ENCODE peak calls at places on chromosomes 12 and 14, in six cellular contexts. X, T, A, U, M and Y are unnamed samples.

GRCh38 chr14:29637406-29637805 is 290.2 kb downstream of the PRKD1 start:
- DNase-seq in A (peak), U (no peak), T (peak), X (no peak), M (peak), Y (peak)

GRCh38 chr14:92747701-92748258 is 647 bp downstream of the LGMN start:
- DNase-seq in X (no peak), M (no peak), A (no peak), T (no peak), U (no peak), Y (no peak)

GRCh38 chr14:23123419-23123818 is 4.4 kb upstream of the CEBPE start:
- DNase-seq in X (no peak), M (peak), U (no peak), A (no peak), T (peak), Y (no peak)

GRCh38 chr14:68576496-68577244 is 216.2 kb downstream of the ZFP36L1 start:
- DNase-seq in A (peak), X (no peak), T (no peak), U (peak), M (peak), Y (peak)

GRCh38 chr12:105538880-105539279 is 208.4 kb downstream of the C12orf75 start:
- DNase-seq in X (no peak), U (no peak), A (peak), M (peak), T (no peak), Y (no peak)

GRCh38 chr12:108801736-108802665 is 55.4 kb downstream of the SSH1 start:
- DNase-seq in A (peak), T (no peak), M (peak), X (peak), U (no peak), Y (peak)

GRCh38 chr14:23183479-23183878 is at the start of gene SLC7A8:
- DNase-seq in M (no peak), U (peak), X (no peak), T (peak), A (no peak), Y (no peak)

GRCh38 chr14:67567654-67568053 is 32.4 kb downstream of the PIGH start:
- DNase-seq in U (no peak), A (no peak), X (no peak), T (no peak), M (no peak), Y (no peak)

GRCh38 chr14:68790656-68791077 is 2.2 kb downstream of the ZFP36L1 start:
- DNase-seq in A (no peak), X (no peak), U (no peak), T (no peak), M (no peak), Y (no peak)

DNA sequence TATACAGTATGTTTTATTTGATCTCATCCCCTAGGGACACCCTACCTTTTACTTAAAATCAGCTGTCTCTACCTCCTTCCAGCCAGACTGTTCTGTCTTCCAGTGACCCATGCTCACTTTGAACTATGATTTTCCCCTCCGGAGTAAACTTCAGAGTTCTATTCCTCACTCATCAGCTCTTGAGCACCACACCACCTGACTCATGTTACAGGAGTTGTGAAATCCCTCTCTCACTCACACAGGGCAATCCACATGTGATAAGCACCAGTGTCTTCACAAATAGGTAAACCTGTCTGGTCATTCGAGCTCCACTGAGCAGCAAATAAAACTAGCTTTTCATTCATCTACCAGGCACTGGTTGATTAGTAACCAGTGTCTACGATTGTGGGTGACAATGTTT is 177.3 kb upstream of the BMP4 start:
- DNase-seq in U (no peak), A (peak), X (no peak), T (peak), M (peak), Y (peak)
- H3K4me3 ChIP-seq in U (no peak), A (no peak), X (no peak), T (no peak), M (no peak), Y (no peak)

DNA sequence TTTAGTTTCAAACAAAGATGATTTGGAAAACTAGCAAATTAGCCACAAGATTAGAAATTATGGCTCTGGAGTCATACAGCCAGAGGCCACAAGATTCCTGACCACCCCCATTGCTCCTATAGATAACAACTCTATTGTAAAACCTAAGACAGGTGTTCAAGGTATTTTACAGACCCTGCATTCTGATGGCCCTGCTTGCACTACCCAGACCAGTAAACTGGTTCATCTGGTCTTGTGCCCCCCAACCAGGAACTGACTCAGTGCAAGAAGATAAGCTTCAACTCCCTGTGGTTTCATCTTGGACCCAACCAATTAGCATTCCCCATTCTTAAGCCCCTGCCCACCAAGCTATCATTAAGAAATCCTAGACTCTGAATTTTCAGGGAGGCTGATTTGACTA is 125.0 kb downstream of the CCDC60 start:
- DNase-seq in U (no peak), M (no peak), T (no peak), A (no peak), X (no peak), Y (no peak)
- H3K27ac ChIP-seq in U (no peak), M (no peak), T (no peak), A (no peak), X (no peak), Y (no peak)

GRCh38 chr12:75591628-75592027 is 80.2 kb upstream of the KRR1 start:
- DNase-seq in M (no peak), T (no peak), X (no peak), U (no peak), A (peak), Y (no peak)

GRCh38 chr12:75589801-75590200 is 78.4 kb upstream of the KRR1 start:
- DNase-seq in X (no peak), T (no peak), M (no peak), A (no peak), U (no peak), Y (no peak)

GRCh38 chr12:75596406-75596805 is 85.0 kb upstream of the KRR1 start:
- DNase-seq in U (no peak), M (no peak), T (no peak), X (no peak), A (no peak), Y (no peak)

GRCh38 chr12:75592638-75593335 is 81.4 kb upstream of the KRR1 start:
- DNase-seq in T (no peak), U (no peak), X (no peak), A (no peak), M (no peak), Y (no peak)

DNA sequence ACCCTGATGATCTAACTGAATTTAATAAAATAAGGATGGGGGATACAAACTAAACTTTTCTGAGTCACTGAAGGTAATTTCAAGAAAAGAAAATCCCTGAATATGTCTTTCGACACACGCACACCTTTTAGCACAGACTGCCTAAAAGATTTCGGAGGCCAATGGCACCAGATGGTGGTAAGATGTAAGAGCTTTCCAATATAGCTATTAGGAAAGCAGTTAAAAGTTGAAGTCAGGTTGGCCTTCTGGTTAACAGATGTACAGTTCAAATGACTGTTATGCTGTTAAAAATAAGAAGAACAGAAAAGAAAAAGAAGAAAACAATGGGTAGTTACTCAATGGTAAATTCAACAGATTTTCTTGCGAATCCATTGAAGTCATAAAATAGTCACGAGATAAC is 80.7 kb upstream of the KRR1 start:
- DNase-seq in U (no peak), X (no peak), A (no peak), M (no peak), T (no peak), Y (no peak)
- H3K4me3 ChIP-seq in U (no peak), X (no peak), A (no peak), M (no peak), T (no peak), Y (no peak)

GRCh38 chr14:101844219-101844618 is 82.7 kb downstream of the PPP2R5C start:
- DNase-seq in T (no peak), X (no peak), A (no peak), M (no peak), U (no peak), Y (no peak)

GRCh38 chr14:101844752-101845151 is 83.2 kb downstream of the PPP2R5C start:
- DNase-seq in U (no peak), X (no peak), T (no peak), M (no peak), A (no peak), Y (no peak)

GRCh38 chr14:101845496-101845895 is 84.0 kb downstream of the PPP2R5C start:
- DNase-seq in A (no peak), X (no peak), T (no peak), M (no peak), U (no peak), Y (no peak)

GRCh38 chr14:101843665-101844064 is 82.2 kb downstream of the PPP2R5C start:
- DNase-seq in X (no peak), M (peak), A (no peak), T (no peak), U (no peak), Y (no peak)

DNA sequence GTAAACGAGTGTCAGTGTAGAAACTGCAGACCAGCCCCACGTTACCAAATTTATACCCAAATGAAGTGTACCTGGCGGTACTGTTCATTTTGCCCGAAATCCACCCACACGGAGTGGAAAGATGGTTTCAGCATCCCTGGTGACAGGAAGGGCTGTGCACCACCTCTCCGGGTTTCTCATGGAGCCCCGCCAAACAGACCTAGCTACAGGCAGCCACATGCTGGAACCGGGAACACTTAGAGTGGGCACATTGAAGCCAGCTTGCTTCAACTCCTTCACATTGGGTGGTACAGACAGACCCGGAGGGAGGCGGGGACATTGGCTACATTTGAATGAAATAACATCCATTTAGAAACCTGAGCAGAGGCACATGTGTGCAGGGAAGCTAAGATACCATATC is 84.4 kb downstream of the PPP2R5C start:
- DNase-seq in T (no peak), M (no peak), X (no peak), A (no peak), U (no peak), Y (no peak)
- H3K27ac ChIP-seq in T (no peak), M (no peak), X (no peak), A (no peak), U (no peak), Y (no peak)

DNA sequence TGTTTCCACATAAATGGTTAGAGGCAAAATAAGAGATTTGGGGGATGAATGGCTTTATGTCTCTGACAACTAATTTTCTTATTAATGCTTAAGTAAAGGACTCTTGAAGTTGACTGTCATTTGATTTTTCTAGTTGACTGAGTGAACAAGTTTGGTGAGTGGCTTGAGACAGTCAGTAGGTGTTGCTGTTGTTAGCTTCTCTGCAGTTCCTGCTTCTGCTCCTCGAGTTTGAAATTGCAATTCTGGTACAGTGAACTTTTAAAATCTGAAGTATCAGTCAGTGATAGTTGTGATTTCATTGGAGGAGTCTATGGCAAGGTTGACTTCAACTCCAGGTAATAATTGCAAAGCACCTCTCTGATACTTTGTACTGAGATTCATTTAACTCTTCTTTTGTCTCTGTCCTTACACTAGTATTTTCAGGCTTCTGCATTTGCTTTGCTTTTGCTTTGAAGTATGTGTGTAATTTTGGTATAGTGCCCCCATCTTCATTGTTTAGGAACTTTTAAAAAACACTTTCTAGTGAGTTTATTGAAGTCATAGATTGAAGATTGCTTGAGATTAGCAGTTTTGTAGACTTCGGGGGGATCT is 415.5 kb downstream of the PCNX1 start:
- DNase-seq in U (no peak), M (peak), T (no peak), A (peak), X (no peak), Y (peak)
- H3K4me3 ChIP-seq in U (peak), M (peak), T (no peak), A (peak), X (no peak), Y (peak)

DNA sequence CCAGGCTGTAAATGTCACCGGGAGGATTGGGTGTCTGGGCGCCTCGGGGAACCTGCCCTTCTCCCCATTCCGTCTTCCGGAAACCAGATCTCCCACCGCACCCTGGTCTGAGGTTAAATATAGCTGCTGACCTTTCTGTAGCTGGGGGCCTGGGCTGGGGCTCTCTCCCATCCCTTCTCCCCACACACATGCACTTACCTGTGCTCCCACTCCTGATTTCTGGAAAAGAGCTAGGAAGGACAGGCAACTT is 1.3 kb downstream of the GAPDH start:
- DNase-seq in X (no peak), M (no peak), A (no peak), U (no peak), T (no peak), Y (no peak)
- H3K27ac ChIP-seq in X (peak), M (peak), A (peak), U (peak), T (peak), Y (peak)